ENCODE peak calls at places on chromosomes 12 and 14, in five cellular contexts. X is progenitor cell of endocrine pancreas; P is stimulated activated naive CD8-positive, alpha-beta T cell treated with anti-CD3 and anti-CD28 coated beads, Interleukin-15, amount 100 ng/mL, for 72 hours; W is non-pigmented ciliary epithelial cell; T is GM06990. M is an unnamed sample.
A peak's percentile ranks its signal among the peaks of the same experiment; 100 is the strongest.

GRCh38 chr14:69214376-69214775 is 23.1 kb downstream of the EXD2 start:
- DNase-seq in P (no peak), W (no peak), T (no peak), X (no peak), M (no peak)

GRCh38 chr14:31154956-31155355 is 52.6 kb downstream of the HECTD1 start:
- DNase-seq in W (no peak), T (no peak), X (no peak), P (no peak), M (no peak)

GRCh38 chr14:52044791-52045522 is 23.9 kb downstream of the NID2 start:
- DNase-seq in X (no peak), T (no peak), P (no peak), W (peak; percentile 82), M (no peak)

GRCh38 chr14:53193193-53193592 is 40.1 kb upstream of the DDHD1 start:
- DNase-seq in P (no peak), X (no peak), T (no peak), W (peak; percentile 57), M (no peak)

GRCh38 chr14:68135566-68135965 is 316.0 kb downstream of the RAD51B start:
- DNase-seq in X (no peak), W (no peak), P (no peak), T (no peak), M (no peak)

GRCh38 chr12:119868992-119869391 is 8.1 kb downstream of the CIT start:
- DNase-seq in T (no peak), W (no peak), P (no peak), X (no peak), M (no peak)

GRCh38 chr12:29212682-29213397 is 63.8 kb downstream of the FAR2 start:
- DNase-seq in X (no peak), W (no peak), T (no peak), P (no peak), M (no peak)

GRCh38 chr12:52924764-52925716 is 20.2 kb upstream of the KRT8 start:
- DNase-seq in P (no peak), T (no peak), X (no peak), W (peak; percentile 86), M (no peak)

GRCh38 chr12:57629897-57630471 is 3.0 kb downstream of the B4GALNT1 start:
- DNase-seq in P (no peak), T (no peak), X (no peak), W (no peak), M (no peak)

GRCh38 chr12:109736552-109737108 is 23.0 kb downstream of the FAM222A start:
- DNase-seq in W (peak; percentile 10), P (no peak), X (peak; percentile 67), T (no peak), M (no peak)

GRCh38 chr12:93191956-93192355 is 185.8 kb upstream of the NUDT4 start:
- DNase-seq in X (no peak), T (no peak), W (no peak), P (no peak), M (no peak)

GRCh38 chr14:64758711-64759554 is 54.7 kb downstream of the PLEKHG3 start:
- DNase-seq in T (no peak), W (peak; percentile 83), X (no peak), P (no peak), M (no peak)

GRCh38 chr12:6684609-6685008 is 4.6 kb downstream of the ZNF384 start:
- DNase-seq in W (no peak), T (no peak), X (no peak), P (peak; percentile 51), M (peak; percentile 64)